ENCODE peak calls at places on chromosomes 13 and 19, in ten cellular contexts. One of them, this sample, is unnamed.

GRCh38 chr13:79647518-79647917 is 166.6 kb downstream of the NDFIP2 start:
- DNase-seq in AG04449: no peak
- DNase-seq in fibroblast of the aortic adventitia: no peak
- DNase-seq in activated CD8-positive, alpha-beta T cell treated with anti-CD3 and anti-CD28 coated beads for 36 hours: no peak
- DNase-seq in D721Med: no peak
- DNase-seq in posterior vena cava: no peak
- DNase-seq in AG08395: no peak
- DNase-seq in RPMI8226: no peak
- DNase-seq in aorta: no peak
- DNase-seq in endothelial cell: no peak
- DNase-seq in this sample: peak; percentile 74

GRCh38 chr19:39918183-39918651 is 16.2 kb downstream of the FCGBP start:
- DNase-seq in D721Med: no peak
- DNase-seq in endothelial cell: no peak
- DNase-seq in activated CD8-positive, alpha-beta T cell treated with anti-CD3 and anti-CD28 coated beads for 36 hours: no peak
- DNase-seq in RPMI8226: no peak
- DNase-seq in AG08395: no peak
- DNase-seq in aorta: no peak
- DNase-seq in AG04449: no peak
- DNase-seq in fibroblast of the aortic adventitia: no peak
- DNase-seq in posterior vena cava: no peak
- DNase-seq in this sample: no peak

GRCh38 chr13:30847697-30848307 is 58.3 kb upstream of the MEDAG start:
- DNase-seq in aorta: no peak
- DNase-seq in AG08395: peak; percentile 95
- DNase-seq in posterior vena cava: no peak
- DNase-seq in RPMI8226: no peak
- DNase-seq in activated CD8-positive, alpha-beta T cell treated with anti-CD3 and anti-CD28 coated beads for 36 hours: no peak
- DNase-seq in endothelial cell: no peak
- DNase-seq in D721Med: no peak
- DNase-seq in AG04449: peak; percentile 99
- DNase-seq in fibroblast of the aortic adventitia: peak; percentile 100
- DNase-seq in this sample: peak; percentile 89

GRCh38 chr13:21175656-21176194 is 627 bp downstream of the SKA3 start:
- DNase-seq in posterior vena cava: no peak
- DNase-seq in AG04449: no peak
- DNase-seq in fibroblast of the aortic adventitia: no peak
- DNase-seq in RPMI8226: no peak
- DNase-seq in D721Med: no peak
- DNase-seq in AG08395: no peak
- DNase-seq in activated CD8-positive, alpha-beta T cell treated with anti-CD3 and anti-CD28 coated beads for 36 hours: no peak
- DNase-seq in endothelial cell: no peak
- DNase-seq in aorta: no peak
- DNase-seq in this sample: no peak

GRCh38 chr19:3653081-3653795 is 26.6 kb upstream of the CACTIN start:
- DNase-seq in AG08395: no peak
- DNase-seq in activated CD8-positive, alpha-beta T cell treated with anti-CD3 and anti-CD28 coated beads for 36 hours: no peak
- DNase-seq in fibroblast of the aortic adventitia: no peak
- DNase-seq in AG04449: no peak
- DNase-seq in endothelial cell: no peak
- DNase-seq in aorta: no peak
- DNase-seq in RPMI8226: no peak
- DNase-seq in posterior vena cava: no peak
- DNase-seq in D721Med: no peak
- DNase-seq in this sample: no peak

GRCh38 chr13:113665582-113666323 is 1.3 kb upstream of the GRK1 start:
- DNase-seq in aorta: peak; percentile 32
- DNase-seq in AG04449: no peak
- DNase-seq in D721Med: no peak
- DNase-seq in activated CD8-positive, alpha-beta T cell treated with anti-CD3 and anti-CD28 coated beads for 36 hours: no peak
- DNase-seq in AG08395: no peak
- DNase-seq in fibroblast of the aortic adventitia: no peak
- DNase-seq in endothelial cell: no peak
- DNase-seq in RPMI8226: no peak
- DNase-seq in posterior vena cava: peak; percentile 53
- DNase-seq in this sample: peak; percentile 2

GRCh38 chr13:72379581-72379980 is 347.8 kb downstream of the MZT1 start:
- DNase-seq in posterior vena cava: no peak
- DNase-seq in fibroblast of the aortic adventitia: no peak
- DNase-seq in AG08395: no peak
- DNase-seq in RPMI8226: no peak
- DNase-seq in aorta: no peak
- DNase-seq in AG04449: no peak
- DNase-seq in D721Med: no peak
- DNase-seq in activated CD8-positive, alpha-beta T cell treated with anti-CD3 and anti-CD28 coated beads for 36 hours: no peak
- DNase-seq in endothelial cell: no peak
- DNase-seq in this sample: no peak

GRCh38 chr13:107209811-107210210 is 641.9 kb upstream of the ARGLU1 start:
- DNase-seq in posterior vena cava: no peak
- DNase-seq in D721Med: no peak
- DNase-seq in activated CD8-positive, alpha-beta T cell treated with anti-CD3 and anti-CD28 coated beads for 36 hours: no peak
- DNase-seq in AG04449: no peak
- DNase-seq in endothelial cell: no peak
- DNase-seq in aorta: no peak
- DNase-seq in fibroblast of the aortic adventitia: peak; percentile 44
- DNase-seq in AG08395: no peak
- DNase-seq in RPMI8226: no peak
- DNase-seq in this sample: no peak

GRCh38 chr13:27621366-27622101 is at the start of gene POLR1D:
- DNase-seq in D721Med: peak; percentile 46
- DNase-seq in activated CD8-positive, alpha-beta T cell treated with anti-CD3 and anti-CD28 coated beads for 36 hours: peak; percentile 92
- DNase-seq in AG04449: no peak
- DNase-seq in RPMI8226: peak; percentile 92
- DNase-seq in fibroblast of the aortic adventitia: peak; percentile 53
- DNase-seq in AG08395: peak; percentile 86
- DNase-seq in aorta: peak; percentile 91
- DNase-seq in posterior vena cava: peak; percentile 94
- DNase-seq in endothelial cell: peak; percentile 66
- DNase-seq in this sample: peak; percentile 72

GRCh38 chr13:62525652-62526051 is 1110.0 kb upstream of the PCDH20 start:
- DNase-seq in posterior vena cava: no peak
- DNase-seq in RPMI8226: no peak
- DNase-seq in D721Med: no peak
- DNase-seq in fibroblast of the aortic adventitia: no peak
- DNase-seq in endothelial cell: no peak
- DNase-seq in aorta: no peak
- DNase-seq in AG08395: no peak
- DNase-seq in activated CD8-positive, alpha-beta T cell treated with anti-CD3 and anti-CD28 coated beads for 36 hours: no peak
- DNase-seq in AG04449: no peak
- DNase-seq in this sample: no peak

GRCh38 chr19:3670796-3671679 is 29.2 kb downstream of the PIP5K1C start:
- DNase-seq in D721Med: no peak
- DNase-seq in endothelial cell: no peak
- DNase-seq in AG08395: peak; percentile 80
- DNase-seq in posterior vena cava: peak; percentile 96
- DNase-seq in RPMI8226: no peak
- DNase-seq in activated CD8-positive, alpha-beta T cell treated with anti-CD3 and anti-CD28 coated beads for 36 hours: peak; percentile 91
- DNase-seq in fibroblast of the aortic adventitia: peak; percentile 85
- DNase-seq in aorta: peak; percentile 96
- DNase-seq in AG04449: no peak
- DNase-seq in this sample: peak; percentile 37

GRCh38 chr19:44943801-44944249 is 1.8 kb downstream of the APOC4 start:
- DNase-seq in posterior vena cava: peak; percentile 89
- DNase-seq in fibroblast of the aortic adventitia: no peak
- DNase-seq in AG08395: peak; percentile 42
- DNase-seq in aorta: no peak
- DNase-seq in D721Med: no peak
- DNase-seq in activated CD8-positive, alpha-beta T cell treated with anti-CD3 and anti-CD28 coated beads for 36 hours: no peak
- DNase-seq in AG04449: no peak
- DNase-seq in endothelial cell: no peak
- DNase-seq in RPMI8226: peak; percentile 53
- DNase-seq in this sample: no peak

GRCh38 chr19:47122359-47123335 is 8.0 kb upstream of the SAE1 start:
- DNase-seq in RPMI8226: no peak
- DNase-seq in AG04449: peak; percentile 50
- DNase-seq in AG08395: peak; percentile 58
- DNase-seq in fibroblast of the aortic adventitia: peak; percentile 81
- DNase-seq in aorta: no peak
- DNase-seq in D721Med: no peak
- DNase-seq in activated CD8-positive, alpha-beta T cell treated with anti-CD3 and anti-CD28 coated beads for 36 hours: no peak
- DNase-seq in endothelial cell: no peak
- DNase-seq in posterior vena cava: no peak
- DNase-seq in this sample: peak; percentile 50

GRCh38 chr19:35090795-35091214 is 24.8 kb upstream of the FXYD3 start:
- DNase-seq in activated CD8-positive, alpha-beta T cell treated with anti-CD3 and anti-CD28 coated beads for 36 hours: peak; percentile 19
- DNase-seq in fibroblast of the aortic adventitia: no peak
- DNase-seq in D721Med: no peak
- DNase-seq in AG04449: no peak
- DNase-seq in RPMI8226: peak; percentile 31
- DNase-seq in endothelial cell: no peak
- DNase-seq in AG08395: no peak
- DNase-seq in aorta: no peak
- DNase-seq in posterior vena cava: no peak
- DNase-seq in this sample: no peak